ENCODE peak calls at places on chromosomes 11 and 22, in six cellular contexts. E is CD4-positive, alpha-beta T cell; Z is foreskin fibroblast; A is cardiac muscle cell; Q is osteocyte; D is A549. U is an unnamed sample.

GRCh38 chr11:101346591-101346990 is 217.0 kb upstream of the PGR start:
- DNase-seq in D (no peak), Q (no peak), E (no peak), Z (no peak), A (no peak), U (no peak)

GRCh38 chr11:95230054-95231034 is 658 bp downstream of the SESN3 start:
- DNase-seq in E (peak; percentile 12), Q (no peak), A (peak; percentile 53), D (no peak), Z (peak; percentile 8), U (peak; percentile 1)

GRCh38 chr22:49544286-49544685 is 283.4 kb downstream of the BRD1 start:
- DNase-seq in A (no peak), Z (no peak), Q (no peak), E (no peak), D (no peak), U (no peak)

GRCh38 chr11:77322506-77322905 is 21.0 kb upstream of the GDPD4 start:
- DNase-seq in D (no peak), Z (peak; percentile 91), E (no peak), A (no peak), Q (no peak), U (no peak)

GRCh38 chr11:65499713-65500261 is 942 bp downstream of the MALAT1 start:
- DNase-seq in D (no peak), Z (no peak), E (no peak), Q (no peak), A (no peak), U (no peak)

GRCh38 chr22:34111210-34111824 is 191.0 kb upstream of the LARGE1 start:
- DNase-seq in E (no peak), Z (no peak), Q (no peak), A (peak; percentile 55), D (peak; percentile 22), U (peak; percentile 9)

GRCh38 chr22:29397791-29398190 is 9.4 kb upstream of the AP1B1 start:
- DNase-seq in Q (no peak), A (no peak), E (no peak), Z (no peak), D (no peak), U (no peak)

GRCh38 chr11:113198907-113199660 is 115.3 kb upstream of the TTC12 start:
- DNase-seq in A (no peak), Z (no peak), Q (no peak), D (peak; percentile 70), E (no peak), U (peak; percentile 78)

GRCh38 chr11:61969838-61970452 is 2.5 kb upstream of the FTH1 start:
- DNase-seq in D (peak; percentile 57), E (no peak), A (no peak), Z (peak; percentile 71), Q (no peak), U (peak; percentile 89)

GRCh38 chr11:16226245-16226644 is 130.1 kb downstream of the SOX6 start:
- DNase-seq in A (peak; percentile 44), Q (no peak), D (peak; percentile 84), E (no peak), Z (peak; percentile 7), U (peak; percentile 15)

GRCh38 chr11:125078516-125079140 is 15.5 kb downstream of the SLC37A2 start:
- DNase-seq in Q (peak; percentile 73), D (no peak), E (no peak), A (no peak), Z (no peak), U (peak; percentile 73)

GRCh38 chr11:75626692-75627536 is 41.9 kb downstream of the MAP6 start:
- DNase-seq in E (no peak), Q (no peak), A (no peak), D (no peak), Z (peak; percentile 23), U (no peak)

DNA sequence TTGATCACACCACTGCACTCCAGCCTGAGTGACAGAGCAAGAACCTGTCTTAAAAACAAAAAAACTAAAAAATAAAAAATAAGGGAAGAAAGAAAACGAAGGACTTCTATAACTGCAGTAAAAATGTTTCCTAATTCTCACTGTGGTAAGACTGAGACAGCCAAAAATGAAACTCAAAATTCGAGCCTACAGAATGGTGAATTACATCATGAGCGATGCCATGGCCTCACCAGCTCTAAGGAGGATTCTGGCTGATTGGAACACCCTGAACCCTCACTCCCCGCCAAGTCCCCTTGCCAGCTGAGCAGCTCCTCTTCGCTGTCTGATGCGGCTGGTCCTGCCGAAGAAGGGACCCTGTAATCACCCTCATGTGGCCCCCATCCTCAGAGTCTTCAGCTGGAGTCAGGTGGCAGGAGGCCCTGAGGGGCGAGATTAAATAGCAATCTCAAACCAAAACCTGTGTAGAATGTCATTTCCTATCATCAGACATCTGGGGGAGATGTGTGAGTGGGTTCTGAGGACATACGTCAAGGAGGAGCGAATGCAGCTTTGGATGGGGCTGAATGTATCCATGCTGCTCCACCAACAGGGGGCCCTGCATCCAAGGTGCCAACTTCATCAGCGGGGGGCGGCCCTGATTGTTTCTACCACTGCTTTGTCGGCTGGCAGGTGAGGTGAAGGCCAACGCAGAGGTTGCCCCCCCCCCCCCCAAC is 29.2 kb downstream of the PDGFB start:
- DNase-seq in Q (no peak), D (peak; percentile 27), A (no peak), E (no peak), Z (no peak), U (no peak)
- TF ChIP-seq CTCF in Q (peak; percentile 33), D (peak; percentile 15), A (peak; percentile 52), E (peak; percentile 14), Z (peak; percentile 13), U (peak; percentile 47)

GRCh38 chr11:5891216-5891800 is 1.7 kb upstream of the OR52E5 start:
- DNase-seq in D (peak; percentile 10), A (no peak), Q (no peak), E (no peak), Z (no peak), U (no peak)
- TF ChIP-seq CTCF in D (peak; percentile 55), A (peak; percentile 39), Q (peak; percentile 61), E (peak; percentile 48), Z (peak; percentile 26), U (peak; percentile 60)

DNA sequence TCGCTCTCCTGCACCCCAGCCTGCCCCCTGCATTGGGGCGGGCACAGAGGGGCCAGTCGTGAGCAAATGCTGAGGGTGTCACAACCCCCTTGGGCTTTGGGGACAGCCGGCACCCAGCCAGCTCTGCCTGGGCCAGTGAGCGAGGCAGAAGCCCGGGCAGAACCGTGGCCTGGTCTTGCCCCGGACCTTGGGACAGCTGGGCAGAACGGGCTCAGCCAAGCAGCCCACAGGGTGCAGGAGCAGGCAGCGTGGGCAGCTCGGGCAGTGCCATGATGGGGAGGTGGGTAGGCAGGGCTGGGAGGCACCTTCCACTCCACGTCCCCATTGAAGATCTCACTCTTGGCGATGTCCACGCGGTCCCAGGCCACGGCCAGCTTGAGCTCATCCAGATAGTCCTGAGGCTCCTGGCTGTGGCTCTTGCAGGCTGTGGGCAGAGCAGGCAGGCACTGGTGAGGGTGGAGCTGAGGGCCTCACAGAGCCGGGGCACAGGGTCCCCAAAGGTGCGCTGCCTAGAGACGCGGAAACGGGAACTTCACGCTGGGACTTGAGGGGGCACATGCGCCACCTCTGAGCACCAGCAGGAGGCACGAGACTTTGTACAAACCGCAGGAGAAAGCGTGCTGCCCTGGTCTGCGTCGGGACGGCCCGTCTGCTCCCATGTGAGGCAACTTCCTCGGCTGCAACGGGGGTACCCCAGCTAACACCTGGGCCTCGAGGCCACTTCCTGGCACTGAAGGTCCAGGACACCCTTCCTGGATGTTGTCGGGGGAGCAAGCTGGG is 15.2 kb downstream of the TSSC4 start:
- DNase-seq in A (no peak), Z (no peak), D (no peak), E (no peak), Q (no peak), U (no peak)
- TF ChIP-seq CTCF in A (no peak), Z (no peak), D (no peak), E (no peak), Q (no peak), U (no peak)

GRCh38 chr11:11620966-11621880 is 582 bp downstream of the GALNT18 start:
- DNase-seq in Q (no peak), Z (peak; percentile 18), E (no peak), D (peak; percentile 32), A (peak; percentile 32), U (no peak)

GRCh38 chr11:11622772-11623531 is 1.1 kb upstream of the GALNT18 start:
- DNase-seq in D (no peak), Z (no peak), E (no peak), A (no peak), Q (no peak), U (no peak)

GRCh38 chr11:11620251-11620965 is 1.4 kb downstream of the GALNT18 start:
- DNase-seq in Q (no peak), A (peak; percentile 48), E (no peak), D (peak; percentile 58), Z (peak; percentile 7), U (no peak)

GRCh38 chr11:11621881-11622706 is at the start of gene GALNT18:
- DNase-seq in Q (peak; percentile 98), D (peak; percentile 94), E (peak; percentile 31), A (peak; percentile 98), Z (peak; percentile 93), U (peak; percentile 65)

DNA sequence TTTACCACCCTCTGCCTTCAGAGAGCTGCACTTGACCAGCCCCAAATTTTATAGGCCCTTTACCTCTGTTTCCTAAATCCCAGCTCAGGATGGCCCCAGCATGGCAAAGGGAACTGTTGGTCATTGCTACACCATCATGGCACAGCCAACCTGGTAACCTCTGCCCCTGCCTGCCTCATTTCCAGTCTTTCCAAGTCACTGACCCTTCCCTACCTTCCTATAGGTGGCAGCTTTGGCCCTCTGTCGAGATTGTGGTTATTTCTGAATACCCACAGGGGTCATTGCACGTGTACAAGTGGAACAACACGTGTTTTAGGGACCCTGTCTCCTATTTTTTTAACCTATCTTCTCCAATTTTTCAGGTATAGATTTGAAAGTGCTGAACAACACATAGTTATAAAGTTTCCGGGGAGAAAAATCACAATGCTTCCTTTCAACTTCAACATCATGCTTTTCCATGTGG is 2.8 kb downstream of the GALNT18 start:
- DNase-seq in Q (no peak), D (peak; percentile 44), A (peak; percentile 26), E (no peak), Z (no peak), U (no peak)
- TF ChIP-seq CTCF in Q (peak; percentile 28), D (peak; percentile 44), A (no peak), E (no peak), Z (no peak), U (no peak)

GRCh38 chr11:37449146-37449545 is 851.1 kb upstream of the RAG2 start:
- DNase-seq in Q (no peak), Z (peak; percentile 41), E (no peak), A (peak; percentile 64), D (peak; percentile 6), U (peak; percentile 1)
- TF ChIP-seq CTCF in Q (peak; percentile 80), Z (peak; percentile 54), E (no peak), A (peak; percentile 67), D (no peak), U (peak; percentile 85)

U was measured in PC-9.